ENCODE peak calls at places on chromosomes 4 and X, in six cellular contexts. G is heart right ventricle; O is effector memory CD8-positive, alpha-beta T cell; H is H4; B is activated T-cell treated with anti-CD3 and anti-CD28 coated beads for 1 hour; K is Right ventricle myocardium inferior. A is an unnamed sample.

GRCh38 chr4:8904666-8905065 is 33.0 kb upstream of the HMX1 start:
- DNase-seq in O (no peak), K (no peak), G (no peak), B (no peak), H (no peak), A (no peak)

GRCh38 chr4:54367059-54367458 is 138.0 kb downstream of the PDGFRA start:
- DNase-seq in K (no peak), G (no peak), B (no peak), O (no peak), H (no peak), A (no peak)

GRCh38 chr4:114180481-114180880 is 201.0 kb upstream of the ARSJ start:
- DNase-seq in K (no peak), O (no peak), B (peak; percentile 15), H (peak; percentile 69), G (peak; percentile 17), A (peak; percentile 62)

GRCh38 chr4:24274401-24275035 is 309.8 kb downstream of the DHX15 start:
- DNase-seq in B (no peak), G (no peak), O (no peak), K (no peak), H (no peak), A (no peak)

GRCh38 chrX:47232803-47233332 is at the start of gene USP11:
- DNase-seq in G (peak; percentile 42), O (peak; percentile 49), K (peak; percentile 77), B (peak; percentile 36), H (peak; percentile 32), A (peak; percentile 77)

GRCh38 chrX:154750301-154751120 is at the start of gene GAB3:
- DNase-seq in O (peak; percentile 28), K (peak; percentile 75), H (no peak), B (peak; percentile 19), G (peak; percentile 53), A (peak; percentile 78)

GRCh38 chr4:138311771-138312535 is 69.8 kb upstream of the SLC7A11 start:
- DNase-seq in O (no peak), H (no peak), K (no peak), B (no peak), G (no peak), A (no peak)

GRCh38 chr4:5943561-5943960 is 50.7 kb upstream of the CRMP1 start:
- DNase-seq in K (no peak), G (no peak), H (no peak), B (no peak), O (no peak), A (no peak)

GRCh38 chr4:185992585-185992984 is 76.4 kb upstream of the TLR3 start:
- DNase-seq in H (no peak), G (no peak), B (no peak), K (no peak), O (no peak), A (no peak)

GRCh38 chr4:41141910-41142309 is 72.4 kb downstream of the APBB2 start:
- DNase-seq in G (no peak), K (no peak), O (no peak), H (no peak), B (no peak), A (no peak)

GRCh38 chrX:10597871-10598270 is 22.5 kb downstream of the MID1 start:
- DNase-seq in K (no peak), H (peak; percentile 24), B (no peak), O (no peak), G (no peak), A (no peak)